ENCODE peak calls at places on chromosomes 3 and 15, in four cellular contexts. Z is heart left ventricle, M is suprapubic skin, R is uterus. G is an unnamed sample. For H3K9me3, the result is how much of the 10 kb centered on the place peaks cover.

GRCh38 chr3:124686028-124686670 is 44.1 kb upstream of the UMPS start:
- DNase-seq in Z (no peak), M (no peak), R (no peak), G (no peak)

GRCh38 chr15:72236381-72237285 is 5.6 kb upstream of the PKM start:
- DNase-seq in Z (no peak), M (no peak), R (no peak), G (no peak)

GRCh38 chr15:39886418-39886817 is 33.6 kb downstream of the GPR176 start:
- DNase-seq in M (no peak), Z (no peak), R (no peak), G (no peak)

GRCh38 chr3:49812916-49813496 is 747 bp downstream of the UBA7 start:
- DNase-seq in M (no peak), Z (no peak), R (no peak), G (no peak)

GRCh38 chr3:110670407-110670806 is 401.2 kb upstream of the NECTIN3 start:
- DNase-seq in Z (no peak), R (no peak), M (no peak), G (no peak)

GRCh38 chr3:88385090-88385489 is 235.3 kb downstream of the C3orf38 start:
- DNase-seq in M (no peak), R (no peak), Z (no peak), G (no peak)

GRCh38 chr3:17074559-17074958 is 189.8 kb downstream of the PLCL2 start:
- DNase-seq in Z (no peak), M (no peak), R (no peak), G (no peak)

GRCh38 chr3:192684151-192684550 is 43.2 kb downstream of the FGF12 start:
- DNase-seq in M (no peak), R (no peak), Z (no peak), G (no peak)

GRCh38 chr3:139326707-139327106 is 17.1 kb upstream of the MRPS22 start:
- DNase-seq in M (peak), R (no peak), Z (no peak), G (no peak)

GRCh38 chr15:82849556-82850241 is 40.3 kb downstream of the WHAMM start:
- DNase-seq in M (no peak), Z (peak), R (peak), G (peak)

GRCh38 chr15:78209646-78210348 is 24.6 kb downstream of the ACSBG1 start:
- DNase-seq in M (peak), R (no peak), Z (no peak), G (no peak)

GRCh38 chr3:7876741-7877297 is 624.8 kb upstream of the LMCD1 start:
- DNase-seq in Z (no peak), M (no peak), R (no peak), G (no peak)

GRCh38 chr15:73632670-73633058 is 525 bp downstream of the NPTN start:
- DNase-seq in M (peak), R (no peak), Z (peak), G (no peak)

GRCh38 chr3:56351496-56351895 is 116.8 kb downstream of the ERC2 start:
- DNase-seq in M (no peak), Z (no peak), R (no peak), G (no peak)

GRCh38 chr15:85555875-85556617 is 175.6 kb downstream of the AKAP13 start:
- DNase-seq in Z (no peak), M (no peak), R (no peak), G (no peak)

GRCh38 chr3:45654344-45654934 is 34.8 kb upstream of the SACM1L start:
- DNase-seq in M (no peak), R (no peak), Z (no peak), G (no peak)

GRCh38 chr3:42071720-42072582 is 19.2 kb upstream of the TRAK1 start:
- DNase-seq in R (peak), M (peak), Z (peak), G (no peak)

GRCh38 chr3:65575376-65575840 is 463.3 kb downstream of the MAGI1 start:
- DNase-seq in R (no peak), Z (no peak), M (no peak), G (peak)

GRCh38 chr15:81945014-81945615 is 100.7 kb downstream of the MEX3B start:
- DNase-seq in R (no peak), M (no peak), Z (no peak), G (no peak)

GRCh38 chr3:71499477-71499876 is 84.1 kb downstream of the FOXP1 start:
- DNase-seq in M (no peak), R (no peak), Z (no peak), G (no peak)

GRCh38 chr3:167885277-167885676 is 149.8 kb downstream of the SERPINI1 start:
- DNase-seq in M (no peak), Z (no peak), R (no peak), G (no peak)

GRCh38 chr15:36951747-36952247 is 148.6 kb downstream of the MEIS2 start:
- DNase-seq in Z (no peak), R (no peak), M (no peak), G (peak)

GRCh38 chr3:195204360-195205166 is 66.4 kb downstream of the XXYLT1 start:
- DNase-seq in R (peak), M (no peak), Z (peak), G (no peak)

GRCh38 chr15:100862162-100862561 is 17.5 kb upstream of the ALDH1A3 start:
- DNase-seq in M (peak), R (no peak), Z (no peak), G (no peak)

GRCh38 chr3:131555456-131555855 is 52.7 kb upstream of the MRPL3 start:
- DNase-seq in R (no peak), Z (no peak), M (no peak), G (no peak)

GRCh38 chr3:42980909-42981308 is 1.8 kb downstream of the GASK1A start:
- DNase-seq in M (no peak), R (peak), Z (no peak), G (no peak)

GRCh38 chr3:148643389-148643840 is 54.3 kb upstream of the AGTR1 start:
- DNase-seq in M (no peak), R (no peak), Z (no peak), G (no peak)

GRCh38 chr3:168116279-168116678 is 20.6 kb upstream of the GOLIM4 start:
- DNase-seq in Z (peak), M (no peak), R (peak), G (no peak)

GRCh38 chr15:68768321-68768720 is 52.4 kb downstream of the ANP32A start:
- DNase-seq in R (no peak), Z (no peak), M (no peak), G (peak)

GRCh38 chr3:127914584-127914983 is 448 bp upstream of the KBTBD12 start:
- DNase-seq in M (no peak), Z (no peak), R (no peak), G (no peak)
- H3K4me3 ChIP-seq in M (peak), Z (peak), R (peak), G (peak)

DNA sequence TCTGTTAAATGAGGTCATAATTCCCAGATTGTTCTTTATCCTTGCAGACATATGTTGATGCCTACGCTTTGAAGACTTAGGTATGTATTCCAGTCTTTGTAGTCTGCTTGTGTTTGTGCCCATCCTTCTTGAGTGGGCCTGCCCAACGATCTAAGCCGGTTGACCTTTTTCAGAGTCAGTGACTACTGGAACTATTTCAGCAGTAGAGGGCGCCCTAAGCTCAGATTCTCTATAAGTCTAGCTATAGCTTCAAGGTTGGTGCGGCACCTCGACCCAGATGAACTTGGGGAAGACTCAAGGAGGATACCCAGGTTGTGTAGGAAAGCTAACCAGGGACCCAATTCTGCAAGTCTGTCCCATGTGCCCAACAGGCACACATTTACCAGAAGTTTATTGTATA is 228.8 kb upstream of the PPP2R3A start:
- DNase-seq in R (no peak), M (no peak), Z (no peak), G (no peak)
- H3K9me3 ChIP-seq in R (under half), M (under half), Z (under half), G (under half)

GRCh38 chr15:90400759-90401314 is 12.8 kb downstream of the IQGAP1 start:
- DNase-seq in M (no peak), Z (peak), R (peak), G (peak)
- H3K4me3 ChIP-seq in M (peak), Z (peak), R (no peak), G (peak)

GRCh38 chr15:25180606-25181289 is 226.0 kb downstream of the SNRPN start:
- DNase-seq in R (peak), M (peak), Z (peak), G (no peak)

GRCh38 chr15:25181290-25182097 is 226.7 kb downstream of the SNRPN start:
- DNase-seq in Z (peak), M (peak), R (peak), G (no peak)

GRCh38 chr15:25182736-25183445 is 228.1 kb downstream of the SNRPN start:
- DNase-seq in M (peak), R (no peak), Z (peak), G (no peak)

GRCh38 chr15:25183581-25184330 is 229.0 kb downstream of the SNRPN start:
- DNase-seq in R (no peak), Z (no peak), M (peak), G (no peak)

GRCh38 chr15:25182098-25182478 is 227.3 kb downstream of the SNRPN start:
- DNase-seq in M (peak), R (no peak), Z (peak), G (no peak)
- H3K9me3 ChIP-seq in M (under half), R (under half), Z (under half), G (under half)

GRCh38 chr3:127755305-127755681 is 67.0 kb downstream of the MGLL start:
- DNase-seq in M (no peak), Z (no peak), R (no peak), G (no peak)
- H3K4me3 ChIP-seq in M (no peak), Z (no peak), R (no peak), G (no peak)

DNA sequence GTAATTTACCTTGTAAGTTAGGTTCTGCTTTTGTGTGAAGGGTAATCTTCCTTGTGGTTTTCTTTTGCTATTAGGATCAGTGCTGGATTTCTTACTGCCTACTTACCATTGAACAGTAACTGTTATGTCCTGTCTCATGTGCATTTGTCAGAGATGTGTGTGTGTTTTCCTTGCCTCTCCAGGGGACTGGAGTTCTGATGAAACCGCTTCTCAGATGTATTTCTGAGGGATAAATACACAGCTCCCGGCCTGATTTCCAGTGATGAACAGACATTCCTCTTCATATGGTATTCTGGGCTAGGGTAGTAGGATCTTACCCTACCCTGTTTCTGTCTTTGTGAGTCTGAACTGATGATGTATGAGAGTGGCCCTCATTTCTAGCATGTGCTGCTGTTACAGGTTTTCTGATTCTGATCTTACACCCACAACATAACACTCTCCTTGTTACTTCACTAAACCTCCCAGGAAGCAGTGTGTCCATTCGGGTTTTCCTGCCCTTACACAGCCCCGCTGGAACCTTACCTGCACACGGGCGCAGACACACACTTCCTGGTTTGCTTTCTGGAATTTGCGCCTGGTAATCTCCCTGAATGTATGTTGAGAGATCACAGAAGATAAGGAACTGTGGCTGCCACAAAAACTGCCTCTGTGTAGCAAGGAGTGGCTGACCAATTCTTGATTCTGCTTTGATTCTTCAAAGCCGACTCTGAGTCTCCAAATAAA is 14.7 kb downstream of the PAK2 start:
- DNase-seq in M (no peak), R (no peak), Z (no peak), G (no peak)
- H3K9me3 ChIP-seq in M (under half), R (under half), Z (under half), G (under half)

DNA sequence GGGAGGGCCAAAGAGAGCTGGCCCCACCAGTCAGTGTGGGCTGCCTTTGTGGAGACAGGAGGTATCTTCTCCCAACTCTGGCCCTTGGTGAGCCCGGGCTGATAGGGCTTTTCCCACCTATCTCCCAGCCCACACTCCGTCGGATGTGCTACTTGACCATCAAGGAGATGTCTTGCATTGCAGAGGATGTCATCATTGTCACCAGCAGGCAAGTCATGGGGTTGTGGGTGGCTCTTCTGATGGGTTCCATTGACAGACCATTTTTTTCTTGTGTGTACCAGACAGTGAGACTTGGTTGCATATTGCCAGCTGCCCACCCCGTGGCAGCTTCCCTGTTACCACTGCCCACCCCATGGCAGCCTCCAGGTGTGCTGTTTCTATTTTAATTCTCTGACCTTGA is 3.3 kb downstream of the COPG1 start:
- DNase-seq in M (no peak), Z (no peak), R (no peak), G (no peak)
- H3K4me3 ChIP-seq in M (no peak), Z (no peak), R (no peak), G (no peak)

GRCh38 chr15:27865323-27865922 is 233.7 kb downstream of the OCA2 start:
- DNase-seq in Z (no peak), R (no peak), M (no peak), G (no peak)

GRCh38 chr15:27864076-27864475 is 235.0 kb downstream of the OCA2 start:
- DNase-seq in Z (no peak), R (no peak), M (no peak), G (no peak)

GRCh38 chr15:27866505-27867165 is 232.5 kb downstream of the OCA2 start:
- DNase-seq in R (no peak), M (no peak), Z (no peak), G (no peak)

GRCh38 chr15:27864719-27865118 is 234.4 kb downstream of the OCA2 start:
- DNase-seq in R (no peak), M (no peak), Z (no peak), G (no peak)

DNA sequence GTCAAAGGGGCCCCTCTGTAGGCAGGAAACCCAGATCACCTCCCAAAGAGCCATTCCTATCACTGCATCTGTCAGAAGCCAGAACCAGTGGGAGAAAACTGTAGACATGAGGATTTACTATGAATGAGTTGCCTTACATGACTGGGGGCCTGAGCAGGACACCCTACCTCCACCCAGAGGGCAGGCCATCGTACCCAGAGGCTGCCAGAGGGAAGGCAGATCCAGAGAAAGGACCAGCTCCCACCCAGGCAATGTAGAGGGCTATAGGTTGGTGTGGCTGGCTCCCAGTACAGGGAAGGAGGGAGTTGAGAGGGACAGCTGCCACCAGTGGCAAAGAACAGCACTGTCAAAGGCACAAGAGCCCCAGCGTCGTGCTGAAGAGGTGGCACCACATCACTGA is 233.2 kb downstream of the OCA2 start:
- DNase-seq in R (no peak), Z (no peak), M (no peak), G (no peak)
- H3K9me3 ChIP-seq in R (under half), Z (under half), M (under half), G (under half)

DNA sequence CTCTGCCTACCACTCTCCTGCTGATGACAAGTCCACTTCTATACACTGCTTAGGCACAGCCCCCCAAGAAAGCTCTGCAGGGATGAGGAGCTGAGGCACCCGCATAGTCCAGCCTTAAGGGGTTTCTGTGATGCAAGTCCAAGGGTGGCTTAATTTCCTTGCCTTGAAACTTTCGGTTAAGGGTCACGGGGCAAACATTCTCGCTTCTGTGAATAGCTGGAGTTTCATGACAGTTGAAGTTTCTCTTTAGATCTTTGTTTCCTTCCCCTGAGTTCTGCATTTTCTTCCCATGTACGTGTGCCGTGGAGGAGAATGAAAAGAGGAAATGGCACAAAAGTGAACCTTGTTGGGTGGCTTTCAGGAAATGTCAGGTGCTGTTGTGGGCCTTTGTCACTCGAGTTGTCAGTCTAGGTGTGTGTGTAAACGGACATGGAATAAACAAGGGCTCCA is 7.0 kb downstream of the GPR160 start:
- DNase-seq in R (no peak), M (no peak), Z (no peak), G (no peak)
- H3K4me3 ChIP-seq in R (no peak), M (no peak), Z (no peak), G (no peak)

G was measured in Panc1.